ENCODE peak calls at places on chromosome 18, in six cellular contexts. One of them, this sample, is unnamed.

GRCh38 chr18:10202947-10203346 is 251.5 kb upstream of the APCDD1 start:
- DNase-seq in HFF-Myc: no peak
- DNase-seq in tibial artery: no peak
- DNase-seq in PC-9: no peak
- DNase-seq in cardiac fibroblast: no peak
- DNase-seq in cardiac muscle cell: peak; percentile 65
- DNase-seq in this sample: no peak

GRCh38 chr18:62693659-62694058 is 21.7 kb upstream of the PHLPP1 start:
- DNase-seq in tibial artery: no peak
- DNase-seq in PC-9: no peak
- DNase-seq in cardiac muscle cell: no peak
- DNase-seq in HFF-Myc: no peak
- DNase-seq in cardiac fibroblast: no peak
- DNase-seq in this sample: no peak

GRCh38 chr18:80159713-80160636 is 50.9 kb downstream of the ADNP2 start:
- DNase-seq in HFF-Myc: no peak
- DNase-seq in PC-9: no peak
- DNase-seq in cardiac fibroblast: peak; percentile 21
- DNase-seq in tibial artery: no peak
- DNase-seq in cardiac muscle cell: no peak
- DNase-seq in this sample: peak; percentile 81

GRCh38 chr18:68489018-68489792 is 225.7 kb downstream of the TMX3 start:
- DNase-seq in PC-9: no peak
- DNase-seq in HFF-Myc: no peak
- DNase-seq in cardiac muscle cell: no peak
- DNase-seq in tibial artery: no peak
- DNase-seq in cardiac fibroblast: no peak
- DNase-seq in this sample: no peak

GRCh38 chr18:31156831-31157763 is 5.6 kb downstream of the DSC1 start:
- DNase-seq in cardiac muscle cell: no peak
- DNase-seq in PC-9: peak; percentile 86
- DNase-seq in HFF-Myc: no peak
- DNase-seq in cardiac fibroblast: no peak
- DNase-seq in tibial artery: no peak
- DNase-seq in this sample: no peak

GRCh38 chr18:9808530-9809241 is 77.1 kb upstream of the TXNDC2 start:
- DNase-seq in cardiac muscle cell: peak; percentile 11
- DNase-seq in HFF-Myc: no peak
- DNase-seq in cardiac fibroblast: peak; percentile 45
- DNase-seq in tibial artery: no peak
- DNase-seq in PC-9: no peak
- DNase-seq in this sample: no peak

GRCh38 chr18:36181386-36181785 is 5.9 kb upstream of the MOCOS start:
- DNase-seq in cardiac muscle cell: no peak
- DNase-seq in PC-9: no peak
- DNase-seq in tibial artery: no peak
- DNase-seq in HFF-Myc: no peak
- DNase-seq in cardiac fibroblast: no peak
- DNase-seq in this sample: no peak

GRCh38 chr18:44758821-44759624 is 78.3 kb downstream of the SETBP1 start:
- DNase-seq in HFF-Myc: no peak
- DNase-seq in cardiac muscle cell: no peak
- DNase-seq in tibial artery: no peak
- DNase-seq in cardiac fibroblast: no peak
- DNase-seq in PC-9: no peak
- DNase-seq in this sample: no peak

GRCh38 chr18:74654637-74655036 is 57.0 kb downstream of the ZNF407 start:
- DNase-seq in cardiac fibroblast: peak; percentile 61
- DNase-seq in cardiac muscle cell: no peak
- DNase-seq in PC-9: peak; percentile 45
- DNase-seq in tibial artery: no peak
- DNase-seq in HFF-Myc: no peak
- DNase-seq in this sample: no peak

GRCh38 chr18:61896118-61896517 is 3.3 kb upstream of the RNF152 start:
- DNase-seq in cardiac muscle cell: no peak
- DNase-seq in tibial artery: no peak
- DNase-seq in cardiac fibroblast: no peak
- DNase-seq in HFF-Myc: no peak
- DNase-seq in PC-9: no peak
- DNase-seq in this sample: no peak

GRCh38 chr18:22551536-22552151 is 133.9 kb upstream of the CTAGE1 start:
- DNase-seq in tibial artery: no peak
- DNase-seq in PC-9: peak; percentile 97
- DNase-seq in HFF-Myc: no peak
- DNase-seq in cardiac fibroblast: peak; percentile 91
- DNase-seq in cardiac muscle cell: no peak
- DNase-seq in this sample: no peak

DNA sequence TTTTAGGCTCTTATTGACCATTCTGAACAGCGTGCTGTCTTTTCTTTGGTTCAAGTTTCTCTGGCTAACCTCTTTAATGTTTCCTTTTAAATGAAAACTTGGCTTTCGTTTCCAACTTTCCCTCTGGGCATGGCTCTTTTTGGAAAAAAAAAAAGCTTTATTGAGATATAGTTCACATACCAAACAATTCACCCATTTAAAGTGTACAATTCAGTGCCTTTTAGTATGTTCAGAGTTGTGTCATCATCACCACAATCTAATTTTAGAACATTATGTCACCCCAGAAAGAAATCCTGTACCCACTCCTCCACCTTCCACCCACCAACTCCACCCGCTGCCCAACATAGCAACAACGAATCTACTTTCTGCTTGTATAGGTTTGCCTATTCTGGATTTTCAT is 322.4 kb downstream of the ADCYAP1 start:
- DNase-seq in PC-9: no peak
- DNase-seq in cardiac muscle cell: no peak
- DNase-seq in HFF-Myc: no peak
- DNase-seq in tibial artery: no peak
- DNase-seq in cardiac fibroblast: no peak
- DNase-seq in this sample: no peak
- TF ChIP-seq CTCF in PC-9: no peak
- TF ChIP-seq CTCF in cardiac muscle cell: no peak
- TF ChIP-seq CTCF in HFF-Myc: no peak
- TF ChIP-seq CTCF in tibial artery: no peak
- TF ChIP-seq CTCF in cardiac fibroblast: no peak
- TF ChIP-seq CTCF in this sample: no peak

DNA sequence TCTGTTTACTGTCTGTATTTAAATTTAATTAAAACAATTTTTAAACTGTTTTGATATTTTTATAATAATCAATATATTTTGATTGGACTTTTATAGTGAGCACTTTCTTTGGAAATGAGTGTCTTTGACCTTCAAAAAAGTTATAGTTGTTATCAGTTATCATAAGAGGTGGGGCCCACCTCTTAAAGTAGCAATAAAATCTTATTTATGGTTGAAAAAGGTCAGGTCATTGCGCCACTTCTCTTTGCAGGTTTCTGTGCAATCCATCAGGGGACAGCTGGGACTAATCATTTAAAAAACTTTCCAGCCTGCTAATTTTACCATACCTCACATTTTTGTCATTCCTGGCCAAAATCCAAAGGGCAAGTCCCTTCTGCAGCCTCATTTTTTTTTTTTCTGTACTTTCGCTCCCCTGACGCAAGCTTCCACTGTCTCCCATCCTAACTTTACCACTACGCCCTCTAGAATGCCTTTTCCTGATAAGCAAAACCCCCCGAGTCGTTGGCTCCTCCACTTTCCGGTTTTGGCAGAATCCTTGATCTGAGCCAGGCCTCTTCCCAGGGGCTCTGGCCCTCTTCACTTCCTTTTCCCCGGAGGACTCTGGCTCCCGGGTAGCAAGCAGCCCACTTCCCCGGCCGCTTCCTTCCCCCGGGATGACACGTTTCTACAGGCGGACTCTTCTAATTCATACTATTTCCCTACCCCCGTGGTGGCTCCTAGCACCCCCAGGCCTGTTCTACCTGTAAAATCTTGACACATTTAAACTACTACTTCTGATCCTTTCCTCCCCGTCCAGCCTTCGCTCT is 1.1 kb upstream of the SEH1L start:
- DNase-seq in cardiac fibroblast: peak; percentile 96
- DNase-seq in PC-9: peak; percentile 84
- DNase-seq in HFF-Myc: peak; percentile 88
- DNase-seq in tibial artery: no peak
- DNase-seq in cardiac muscle cell: peak; percentile 69
- DNase-seq in this sample: peak; percentile 58
- TF ChIP-seq CTCF in cardiac fibroblast: no peak
- TF ChIP-seq CTCF in PC-9: no peak
- TF ChIP-seq CTCF in HFF-Myc: no peak
- TF ChIP-seq CTCF in tibial artery: no peak
- TF ChIP-seq CTCF in cardiac muscle cell: no peak
- TF ChIP-seq CTCF in this sample: no peak

DNA sequence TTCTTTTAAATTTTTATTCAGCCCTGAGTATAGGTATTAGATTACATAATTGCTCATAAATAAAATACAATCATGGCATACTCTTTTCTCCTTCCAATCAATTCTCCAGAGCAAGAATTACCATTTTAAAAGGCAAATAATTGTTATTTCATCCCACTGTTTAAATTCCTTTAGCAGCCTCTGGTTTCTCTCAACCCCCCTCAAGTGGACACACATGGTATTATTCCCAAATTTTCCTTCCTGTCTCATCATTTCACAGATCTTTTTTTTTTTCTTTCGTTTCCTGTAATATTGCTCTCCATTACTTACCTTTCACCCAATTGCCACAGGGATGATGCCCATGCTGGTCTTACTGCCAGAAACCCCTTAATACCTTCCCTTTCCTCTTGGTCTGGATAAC is 385.2 kb downstream of the RIT2 start:
- DNase-seq in cardiac muscle cell: no peak
- DNase-seq in PC-9: no peak
- DNase-seq in cardiac fibroblast: peak; percentile 39
- DNase-seq in HFF-Myc: no peak
- DNase-seq in tibial artery: no peak
- DNase-seq in this sample: no peak
- TF ChIP-seq CTCF in cardiac muscle cell: no peak
- TF ChIP-seq CTCF in PC-9: no peak
- TF ChIP-seq CTCF in cardiac fibroblast: peak; percentile 40
- TF ChIP-seq CTCF in HFF-Myc: no peak
- TF ChIP-seq CTCF in tibial artery: no peak
- TF ChIP-seq CTCF in this sample: no peak

GRCh38 chr18:77539860-77540259 is 290.2 kb downstream of the GALR1 start:
- DNase-seq in PC-9: no peak
- DNase-seq in cardiac fibroblast: no peak
- DNase-seq in HFF-Myc: no peak
- DNase-seq in cardiac muscle cell: no peak
- DNase-seq in tibial artery: no peak
- DNase-seq in this sample: no peak
- TF ChIP-seq CTCF in PC-9: no peak
- TF ChIP-seq CTCF in cardiac fibroblast: no peak
- TF ChIP-seq CTCF in HFF-Myc: no peak
- TF ChIP-seq CTCF in cardiac muscle cell: no peak
- TF ChIP-seq CTCF in tibial artery: no peak
- TF ChIP-seq CTCF in this sample: no peak

GRCh38 chr18:65206551-65207260 is 544.1 kb upstream of the CDH7 start:
- DNase-seq in cardiac fibroblast: no peak
- DNase-seq in cardiac muscle cell: peak; percentile 46
- DNase-seq in HFF-Myc: no peak
- DNase-seq in tibial artery: no peak
- DNase-seq in PC-9: no peak
- DNase-seq in this sample: no peak
- TF ChIP-seq CTCF in cardiac fibroblast: no peak
- TF ChIP-seq CTCF in cardiac muscle cell: no peak
- TF ChIP-seq CTCF in HFF-Myc: no peak
- TF ChIP-seq CTCF in tibial artery: no peak
- TF ChIP-seq CTCF in PC-9: no peak
- TF ChIP-seq CTCF in this sample: no peak

GRCh38 chr18:72772916-72773315 is 94.9 kb downstream of the NETO1 start:
- DNase-seq in cardiac muscle cell: no peak
- DNase-seq in tibial artery: no peak
- DNase-seq in PC-9: no peak
- DNase-seq in HFF-Myc: no peak
- DNase-seq in cardiac fibroblast: no peak
- DNase-seq in this sample: no peak

DNA sequence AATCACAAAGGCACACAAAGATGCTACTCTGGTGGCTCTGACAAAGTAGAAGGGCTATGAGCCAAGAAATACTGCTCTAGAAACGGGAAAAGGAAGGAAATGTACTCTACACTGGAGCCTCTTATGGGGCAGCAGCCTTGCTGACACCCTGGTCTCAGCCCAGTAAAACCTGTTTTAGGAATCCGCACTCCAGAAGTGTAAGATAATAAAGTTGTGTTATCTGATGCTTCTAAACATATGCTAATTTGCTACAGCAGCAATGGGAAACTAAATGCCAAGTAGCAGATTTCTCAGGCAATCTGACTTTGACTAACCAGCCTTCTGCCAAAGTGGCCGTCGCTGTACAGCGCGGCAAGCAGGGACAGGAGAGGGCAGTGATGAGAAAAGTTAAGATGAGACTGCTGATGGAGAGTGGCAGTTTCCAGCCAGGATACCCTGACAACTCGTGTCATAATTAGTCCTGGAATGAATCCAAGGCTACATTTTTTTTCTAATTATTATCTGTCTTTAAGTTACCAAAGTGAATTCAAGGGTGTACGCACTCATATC is 99.0 kb downstream of the NETO1 start:
- DNase-seq in cardiac fibroblast: no peak
- DNase-seq in PC-9: no peak
- DNase-seq in HFF-Myc: no peak
- DNase-seq in cardiac muscle cell: no peak
- DNase-seq in tibial artery: no peak
- DNase-seq in this sample: no peak
- TF ChIP-seq CTCF in cardiac fibroblast: no peak
- TF ChIP-seq CTCF in PC-9: no peak
- TF ChIP-seq CTCF in HFF-Myc: no peak
- TF ChIP-seq CTCF in cardiac muscle cell: no peak
- TF ChIP-seq CTCF in tibial artery: no peak
- TF ChIP-seq CTCF in this sample: no peak

DNA sequence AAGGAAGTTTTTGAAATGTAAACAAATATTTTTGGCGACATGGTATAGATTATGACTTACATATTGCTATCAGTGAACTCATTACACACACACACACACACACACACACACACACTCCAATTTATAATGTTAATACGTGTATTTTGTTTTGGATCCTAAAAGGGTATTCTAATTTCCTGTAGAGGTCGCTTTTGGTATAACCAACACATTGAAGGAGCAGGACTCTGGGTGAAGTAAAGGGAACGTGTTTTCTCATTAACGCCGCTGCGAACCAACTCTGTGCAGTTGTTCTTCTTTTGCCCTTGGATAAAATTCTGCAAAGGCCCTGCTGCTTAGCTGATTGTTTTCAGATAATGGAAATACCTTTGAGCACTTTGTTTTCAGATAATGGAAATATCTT is 190.4 kb downstream of the PMAIP1 start:
- DNase-seq in HFF-Myc: no peak
- DNase-seq in PC-9: no peak
- DNase-seq in cardiac fibroblast: peak; percentile 4
- DNase-seq in cardiac muscle cell: peak; percentile 77
- DNase-seq in tibial artery: no peak
- DNase-seq in this sample: no peak
- TF ChIP-seq CTCF in HFF-Myc: peak; percentile 4
- TF ChIP-seq CTCF in PC-9: no peak
- TF ChIP-seq CTCF in cardiac fibroblast: no peak
- TF ChIP-seq CTCF in cardiac muscle cell: peak; percentile 19
- TF ChIP-seq CTCF in tibial artery: no peak
- TF ChIP-seq CTCF in this sample: no peak

This sample was measured in left lung.